ENCODE peak calls at places on chromosomes 2 and 18, in six cellular contexts. One of them, this sample, is unnamed.

GRCh38 chr18:7021994-7022840 is 95.4 kb downstream of the LAMA1 start:
- DNase-seq in endothelial cell of umbilical vein: peak; percentile 47
- DNase-seq in K562: peak; percentile 64
- DNase-seq in tibial nerve: no peak
- DNase-seq in GM12891: no peak
- DNase-seq in esophagus squamous epithelium: no peak
- DNase-seq in this sample: peak; percentile 39

GRCh38 chr2:228838819-228839218 is 432.3 kb downstream of the PID1 start:
- DNase-seq in endothelial cell of umbilical vein: no peak
- DNase-seq in K562: no peak
- DNase-seq in tibial nerve: no peak
- DNase-seq in GM12891: no peak
- DNase-seq in esophagus squamous epithelium: no peak
- DNase-seq in this sample: no peak

GRCh38 chr2:140122001-140122400 is 1341.8 kb upstream of the NXPH2 start:
- DNase-seq in endothelial cell of umbilical vein: no peak
- DNase-seq in K562: no peak
- DNase-seq in tibial nerve: no peak
- DNase-seq in GM12891: no peak
- DNase-seq in esophagus squamous epithelium: no peak
- DNase-seq in this sample: peak; percentile 10

GRCh38 chr18:10409041-10409440 is 45.4 kb upstream of the APCDD1 start:
- DNase-seq in endothelial cell of umbilical vein: no peak
- DNase-seq in K562: no peak
- DNase-seq in tibial nerve: no peak
- DNase-seq in GM12891: no peak
- DNase-seq in esophagus squamous epithelium: no peak
- DNase-seq in this sample: no peak

GRCh38 chr2:232522014-232522854 is 2.0 kb downstream of the PRSS56 start:
- DNase-seq in endothelial cell of umbilical vein: peak; percentile 10
- DNase-seq in K562: peak; percentile 85
- DNase-seq in tibial nerve: peak; percentile 38
- DNase-seq in GM12891: peak; percentile 92
- DNase-seq in esophagus squamous epithelium: no peak
- DNase-seq in this sample: peak; percentile 79

GRCh38 chr2:175396696-175397095 is 215.2 kb upstream of the ATP5MC3 start:
- DNase-seq in endothelial cell of umbilical vein: no peak
- DNase-seq in K562: no peak
- DNase-seq in tibial nerve: no peak
- DNase-seq in GM12891: no peak
- DNase-seq in esophagus squamous epithelium: no peak
- DNase-seq in this sample: no peak

GRCh38 chr2:41061371-41061770 is 609.5 kb upstream of the SLC8A1 start:
- DNase-seq in endothelial cell of umbilical vein: peak; percentile 12
- DNase-seq in K562: no peak
- DNase-seq in tibial nerve: no peak
- DNase-seq in GM12891: no peak
- DNase-seq in esophagus squamous epithelium: no peak
- DNase-seq in this sample: no peak

GRCh38 chr2:109382236-109382930 is 231.4 kb downstream of the SEPTIN10 start:
- DNase-seq in endothelial cell of umbilical vein: no peak
- DNase-seq in K562: no peak
- DNase-seq in tibial nerve: no peak
- DNase-seq in GM12891: no peak
- DNase-seq in esophagus squamous epithelium: no peak
- DNase-seq in this sample: no peak

GRCh38 chr18:48409591-48410094 is 460 bp upstream of the ZBTB7C start:
- DNase-seq in endothelial cell of umbilical vein: peak; percentile 12
- DNase-seq in K562: peak; percentile 36
- DNase-seq in tibial nerve: no peak
- DNase-seq in GM12891: no peak
- DNase-seq in esophagus squamous epithelium: no peak
- DNase-seq in this sample: no peak

GRCh38 chr2:113926314-113926713 is 36.4 kb downstream of the ACTR3 start:
- DNase-seq in endothelial cell of umbilical vein: no peak
- DNase-seq in K562: no peak
- DNase-seq in tibial nerve: no peak
- DNase-seq in GM12891: no peak
- DNase-seq in esophagus squamous epithelium: no peak
- DNase-seq in this sample: no peak

GRCh38 chr2:110815938-110816337 is 83.6 kb downstream of the ACOXL start:
- DNase-seq in endothelial cell of umbilical vein: no peak
- DNase-seq in K562: no peak
- DNase-seq in tibial nerve: no peak
- DNase-seq in GM12891: no peak
- DNase-seq in esophagus squamous epithelium: no peak
- DNase-seq in this sample: no peak

GRCh38 chr18:25230658-25231326 is 121.2 kb downstream of the ZNF521 start:
- DNase-seq in endothelial cell of umbilical vein: peak; percentile 97
- DNase-seq in K562: no peak
- DNase-seq in tibial nerve: peak; percentile 82
- DNase-seq in GM12891: no peak
- DNase-seq in esophagus squamous epithelium: no peak
- DNase-seq in this sample: no peak

GRCh38 chr18:46341989-46342525 is 237.9 kb downstream of the HAUS1 start:
- DNase-seq in endothelial cell of umbilical vein: no peak
- DNase-seq in K562: no peak
- DNase-seq in tibial nerve: no peak
- DNase-seq in GM12891: no peak
- DNase-seq in esophagus squamous epithelium: no peak
- DNase-seq in this sample: no peak

GRCh38 chr18:51030537-51031258 is 685 bp downstream of the SMAD4 start:
- DNase-seq in endothelial cell of umbilical vein: peak; percentile 50
- DNase-seq in K562: peak; percentile 68
- DNase-seq in tibial nerve: peak; percentile 43
- DNase-seq in GM12891: peak; percentile 53
- DNase-seq in esophagus squamous epithelium: peak; percentile 18
- DNase-seq in this sample: peak; percentile 28

GRCh38 chr2:56009758-56010534 is 86.4 kb upstream of the EFEMP1 start:
- DNase-seq in endothelial cell of umbilical vein: peak; percentile 81
- DNase-seq in K562: no peak
- DNase-seq in tibial nerve: no peak
- DNase-seq in GM12891: no peak
- DNase-seq in esophagus squamous epithelium: no peak
- DNase-seq in this sample: no peak

GRCh38 chr2:241214209-241214608 is 25.7 kb downstream of the ANO7 start:
- DNase-seq in endothelial cell of umbilical vein: no peak
- DNase-seq in K562: no peak
- DNase-seq in tibial nerve: no peak
- DNase-seq in GM12891: no peak
- DNase-seq in esophagus squamous epithelium: no peak
- DNase-seq in this sample: no peak

DNA sequence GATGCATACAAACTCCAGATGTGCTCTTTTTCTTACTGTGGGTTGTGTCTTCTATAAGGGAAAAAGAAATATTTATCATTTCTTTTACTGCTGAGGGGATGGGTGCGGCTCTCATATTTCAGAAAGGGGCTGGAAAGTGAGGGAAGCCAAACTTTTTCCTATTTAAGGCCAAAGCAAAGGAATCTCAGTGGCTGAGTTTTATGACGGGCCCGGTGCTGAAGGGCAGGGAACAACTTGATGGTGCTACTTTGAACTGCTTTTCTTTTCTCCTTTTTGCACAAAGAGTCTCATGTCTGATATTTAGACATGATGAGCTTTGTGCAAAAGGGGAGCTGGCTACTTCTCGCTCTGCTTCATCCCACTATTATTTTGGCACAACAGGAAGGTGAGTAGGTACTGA is at the start of gene COL3A1:
- DNase-seq in endothelial cell of umbilical vein: peak; percentile 21
- DNase-seq in K562: no peak
- DNase-seq in tibial nerve: no peak
- DNase-seq in GM12891: no peak
- DNase-seq in esophagus squamous epithelium: no peak
- DNase-seq in this sample: no peak
- TF ChIP-seq POLR2A in endothelial cell of umbilical vein: no peak
- TF ChIP-seq POLR2A in K562: no peak
- TF ChIP-seq POLR2A in tibial nerve: peak; percentile 30
- TF ChIP-seq POLR2A in GM12891: no peak
- TF ChIP-seq POLR2A in esophagus squamous epithelium: peak; percentile 39
- TF ChIP-seq POLR2A in this sample: no peak

GRCh38 chr2:237474931-237475703 is 11.9 kb upstream of the MLPH start:
- DNase-seq in endothelial cell of umbilical vein: peak; percentile 54
- DNase-seq in K562: peak; percentile 91
- DNase-seq in tibial nerve: peak; percentile 75
- DNase-seq in GM12891: peak; percentile 92
- DNase-seq in esophagus squamous epithelium: no peak
- DNase-seq in this sample: peak; percentile 60
- TF ChIP-seq POLR2A in endothelial cell of umbilical vein: peak; percentile 23
- TF ChIP-seq POLR2A in K562: no peak
- TF ChIP-seq POLR2A in tibial nerve: peak; percentile 50
- TF ChIP-seq POLR2A in GM12891: no peak
- TF ChIP-seq POLR2A in esophagus squamous epithelium: peak; percentile 61
- TF ChIP-seq POLR2A in this sample: peak; percentile 14

GRCh38 chr2:101108357-101108756 is 42.8 kb downstream of the TBC1D8 start:
- DNase-seq in endothelial cell of umbilical vein: no peak
- DNase-seq in K562: no peak
- DNase-seq in tibial nerve: no peak
- DNase-seq in GM12891: no peak
- DNase-seq in esophagus squamous epithelium: no peak
- DNase-seq in this sample: no peak
- TF ChIP-seq POLR2A in endothelial cell of umbilical vein: no peak
- TF ChIP-seq POLR2A in K562: no peak
- TF ChIP-seq POLR2A in tibial nerve: no peak
- TF ChIP-seq POLR2A in GM12891: no peak
- TF ChIP-seq POLR2A in esophagus squamous epithelium: no peak
- TF ChIP-seq POLR2A in this sample: no peak

DNA sequence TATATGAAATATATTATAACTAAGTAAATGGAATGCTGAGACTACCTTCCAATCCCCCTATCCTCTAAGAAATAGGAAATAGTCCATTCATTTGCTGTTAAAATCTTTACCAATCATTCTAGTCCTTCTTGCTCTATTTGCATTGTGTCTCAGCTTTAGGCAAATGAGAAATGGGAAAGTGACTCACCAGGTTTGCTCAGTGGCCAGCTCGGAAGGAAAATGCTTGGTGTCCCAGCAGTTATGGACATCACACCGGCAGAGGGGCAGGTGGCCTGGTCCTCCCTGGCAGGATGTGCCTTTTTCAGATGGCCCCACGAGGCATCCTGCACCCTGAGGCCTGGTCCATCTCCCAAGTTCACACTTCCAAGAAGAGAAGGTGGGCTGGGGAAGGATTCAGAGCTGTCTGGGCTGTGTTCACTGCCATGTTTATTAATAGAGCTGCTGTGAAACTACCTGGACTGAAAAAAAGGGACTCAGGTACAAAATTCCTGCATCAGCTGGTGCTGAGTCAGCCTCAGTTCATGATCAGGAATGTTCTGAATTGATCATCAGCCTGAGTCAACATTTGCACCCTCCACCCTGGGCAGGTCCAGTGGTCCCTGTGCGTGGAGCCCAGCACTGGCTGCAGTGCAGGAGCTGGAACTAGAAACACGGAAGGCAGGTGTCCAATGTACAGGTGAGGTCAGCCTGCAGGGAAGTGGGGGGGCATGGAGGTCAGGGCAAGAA is 60.1 kb upstream of the ARL4C start:
- DNase-seq in endothelial cell of umbilical vein: no peak
- DNase-seq in K562: no peak
- DNase-seq in tibial nerve: no peak
- DNase-seq in GM12891: no peak
- DNase-seq in esophagus squamous epithelium: no peak
- DNase-seq in this sample: peak; percentile 38
- TF ChIP-seq POLR2A in endothelial cell of umbilical vein: no peak
- TF ChIP-seq POLR2A in K562: no peak
- TF ChIP-seq POLR2A in tibial nerve: no peak
- TF ChIP-seq POLR2A in GM12891: no peak
- TF ChIP-seq POLR2A in esophagus squamous epithelium: no peak
- TF ChIP-seq POLR2A in this sample: no peak

DNA sequence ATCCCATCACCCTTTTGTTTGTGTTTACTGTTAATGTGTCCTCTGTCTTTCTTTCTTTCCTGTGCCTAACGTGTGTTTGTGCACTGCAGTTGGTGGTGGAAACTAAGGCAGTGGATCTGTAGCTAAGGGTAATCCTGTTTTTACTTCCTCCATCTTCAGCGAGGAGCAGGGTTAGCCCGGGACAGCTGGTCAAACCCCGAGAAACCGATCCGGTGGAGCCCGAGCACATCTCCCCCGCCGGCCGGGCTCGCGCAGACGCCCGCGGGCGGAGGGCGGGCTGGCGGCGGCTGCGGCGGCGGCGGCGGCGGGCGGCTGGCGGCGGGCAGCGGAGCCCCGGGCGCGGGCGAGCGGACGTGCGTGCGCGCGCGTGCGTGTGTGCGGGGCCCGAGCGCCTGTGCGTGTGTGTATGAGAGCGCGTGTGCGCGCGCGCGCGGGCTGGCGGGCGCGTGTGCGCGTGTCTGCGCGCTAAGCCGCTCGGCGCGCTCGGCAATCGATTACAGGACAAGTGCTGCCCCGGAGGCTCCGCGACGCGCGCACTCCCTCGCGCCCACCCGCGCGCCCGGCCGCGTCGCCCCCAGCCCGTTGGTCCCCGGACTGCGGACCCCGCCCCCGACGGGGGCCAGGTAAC is at the start of gene IKZF2:
- DNase-seq in endothelial cell of umbilical vein: peak; percentile 85
- DNase-seq in K562: peak; percentile 52
- DNase-seq in tibial nerve: peak; percentile 68
- DNase-seq in GM12891: peak; percentile 45
- DNase-seq in esophagus squamous epithelium: peak; percentile 44
- DNase-seq in this sample: peak; percentile 64
- TF ChIP-seq POLR2A in endothelial cell of umbilical vein: no peak
- TF ChIP-seq POLR2A in K562: no peak
- TF ChIP-seq POLR2A in tibial nerve: peak; percentile 60
- TF ChIP-seq POLR2A in GM12891: peak; percentile 82
- TF ChIP-seq POLR2A in esophagus squamous epithelium: peak; percentile 70
- TF ChIP-seq POLR2A in this sample: peak; percentile 21

GRCh38 chr2:187552381-187552780 is 1.9 kb downstream of the TFPI start:
- DNase-seq in endothelial cell of umbilical vein: peak; percentile 43
- DNase-seq in K562: no peak
- DNase-seq in tibial nerve: no peak
- DNase-seq in GM12891: no peak
- DNase-seq in esophagus squamous epithelium: no peak
- DNase-seq in this sample: no peak

GRCh38 chr2:187554704-187555082 is 458 bp upstream of the TFPI start:
- DNase-seq in endothelial cell of umbilical vein: no peak
- DNase-seq in K562: no peak
- DNase-seq in tibial nerve: no peak
- DNase-seq in GM12891: no peak
- DNase-seq in esophagus squamous epithelium: no peak
- DNase-seq in this sample: no peak

GRCh38 chr2:187553908-187554703 is at the start of gene TFPI:
- DNase-seq in endothelial cell of umbilical vein: peak; percentile 93
- DNase-seq in K562: peak; percentile 25
- DNase-seq in tibial nerve: peak; percentile 57
- DNase-seq in GM12891: no peak
- DNase-seq in esophagus squamous epithelium: no peak
- DNase-seq in this sample: no peak

GRCh38 chr2:187550797-187551306 is 3.4 kb downstream of the TFPI start:
- DNase-seq in endothelial cell of umbilical vein: peak; percentile 46
- DNase-seq in K562: no peak
- DNase-seq in tibial nerve: no peak
- DNase-seq in GM12891: no peak
- DNase-seq in esophagus squamous epithelium: no peak
- DNase-seq in this sample: no peak

GRCh38 chr2:187552959-187553681 is 1.1 kb downstream of the TFPI start:
- DNase-seq in endothelial cell of umbilical vein: peak; percentile 92
- DNase-seq in K562: peak; percentile 28
- DNase-seq in tibial nerve: no peak
- DNase-seq in GM12891: no peak
- DNase-seq in esophagus squamous epithelium: no peak
- DNase-seq in this sample: no peak
- TF ChIP-seq POLR2A in endothelial cell of umbilical vein: peak; percentile 80
- TF ChIP-seq POLR2A in K562: peak; percentile 70
- TF ChIP-seq POLR2A in tibial nerve: no peak
- TF ChIP-seq POLR2A in GM12891: no peak
- TF ChIP-seq POLR2A in esophagus squamous epithelium: no peak
- TF ChIP-seq POLR2A in this sample: no peak